ENCODE peak calls at places on chromosome 9, in nine cellular contexts. N, G, H, L, F, T, E, M and Q are unnamed samples. For H3K4me1 and H3K9me3, the result is how much of the 10 kb centered on the place peaks cover.

GRCh38 chr9:136419092-136419420 is 8.6 kb downstream of the PMPCA start:
- DNase-seq in H (no peak), T (no peak), F (no peak), N (no peak), M (no peak), L (no peak), G (no peak), E (no peak), Q (no peak)

GRCh38 chr9:100354121-100354800 is 1.5 kb upstream of the TEX10 start:
- DNase-seq in N (no peak), M (no peak), L (no peak), F (no peak), E (no peak), G (no peak), T (no peak), H (no peak), Q (no peak)

GRCh38 chr9:25724424-25724823 is 46.2 kb upstream of the TUSC1 start:
- DNase-seq in L (no peak), E (no peak), T (no peak), G (no peak), M (no peak), F (no peak), H (no peak), N (no peak), Q (no peak)

GRCh38 chr9:28341913-28342312 is 768.6 kb upstream of the C9orf72 start:
- DNase-seq in G (no peak), E (no peak), T (no peak), N (no peak), M (no peak), H (no peak), L (no peak), F (no peak), Q (no peak)

GRCh38 chr9:17509698-17510097 is 69.2 kb upstream of the SH3GL2 start:
- DNase-seq in N (no peak), E (no peak), H (no peak), M (no peak), G (no peak), T (no peak), L (no peak), F (no peak), Q (no peak)

GRCh38 chr9:109745335-109746283 is 34.4 kb upstream of the PALM2AKAP2 start:
- DNase-seq in M (no peak), E (peak), T (peak), H (peak), N (peak), G (peak), F (peak), L (no peak), Q (peak)

GRCh38 chr9:132802121-132802795 is 75.8 kb downstream of the AK8 start:
- DNase-seq in L (peak), F (no peak), T (no peak), N (no peak), E (no peak), H (no peak), M (no peak), G (no peak), Q (no peak)

GRCh38 chr9:92894711-92895362 is 17.0 kb upstream of the ZNF484 start:
- DNase-seq in T (no peak), L (no peak), E (no peak), G (no peak), F (no peak), N (no peak), M (no peak), H (no peak), Q (no peak)

GRCh38 chr9:111013250-111013649 is 25.0 kb downstream of the LPAR1 start:
- DNase-seq in E (no peak), F (no peak), T (no peak), M (no peak), G (no peak), L (no peak), H (no peak), N (no peak), Q (no peak)

GRCh38 chr9:13213337-13213736 is 66.2 kb downstream of the MPDZ start:
- DNase-seq in G (no peak), E (no peak), T (no peak), M (peak), F (no peak), H (no peak), N (no peak), L (no peak), Q (no peak)

GRCh38 chr9:109403766-109404320 is 83.0 kb upstream of the EPB41L4B start:
- DNase-seq in H (no peak), E (no peak), L (no peak), M (no peak), F (no peak), G (no peak), T (no peak), N (no peak), Q (no peak)

GRCh38 chr9:134283111-134283515 is 43.1 kb upstream of the RXRA start:
- DNase-seq in M (peak), E (peak), G (peak), H (peak), F (peak), N (peak), T (peak), L (no peak), Q (peak)

GRCh38 chr9:127734747-127735529 is at the start of gene TOR2A:
- DNase-seq in M (peak), T (peak), L (peak), N (peak), E (peak), G (peak), H (peak), F (peak), Q (peak)

GRCh38 chr9:127734247-127734746 is 797 bp downstream of the TOR2A start:
- DNase-seq in L (peak), F (no peak), N (no peak), M (no peak), T (no peak), G (no peak), E (no peak), H (no peak), Q (no peak)

GRCh38 chr9:127732444-127732843 is 2.6 kb downstream of the TOR2A start:
- DNase-seq in N (no peak), T (no peak), L (no peak), E (no peak), G (no peak), M (no peak), H (no peak), F (no peak), Q (peak)

GRCh38 chr9:127731938-127732337 is 3.2 kb downstream of the TOR2A start:
- DNase-seq in L (no peak), M (no peak), T (peak), F (no peak), H (no peak), E (no peak), N (no peak), G (no peak), Q (no peak)

GRCh38 chr9:127733609-127734008 is 1.5 kb downstream of the TOR2A start:
- DNase-seq in G (no peak), M (no peak), F (no peak), E (no peak), T (no peak), H (no peak), L (no peak), N (no peak), Q (no peak)
- H3K4me3 ChIP-seq in G (no peak), M (no peak), F (no peak), E (no peak), T (peak), H (no peak), L (no peak), N (peak), Q (no peak)

GRCh38 chr9:121369595-121370265 is at the start of gene STOM:
- DNase-seq in G (peak), L (peak), H (peak), F (peak), T (peak), M (peak), E (peak), N (peak), Q (peak)
- H3K4me1 ChIP-seq in G (half or more), L (under half), H (under half), F (under half), T (under half), M (under half), E (under half), N (half or more), Q (under half)

DNA sequence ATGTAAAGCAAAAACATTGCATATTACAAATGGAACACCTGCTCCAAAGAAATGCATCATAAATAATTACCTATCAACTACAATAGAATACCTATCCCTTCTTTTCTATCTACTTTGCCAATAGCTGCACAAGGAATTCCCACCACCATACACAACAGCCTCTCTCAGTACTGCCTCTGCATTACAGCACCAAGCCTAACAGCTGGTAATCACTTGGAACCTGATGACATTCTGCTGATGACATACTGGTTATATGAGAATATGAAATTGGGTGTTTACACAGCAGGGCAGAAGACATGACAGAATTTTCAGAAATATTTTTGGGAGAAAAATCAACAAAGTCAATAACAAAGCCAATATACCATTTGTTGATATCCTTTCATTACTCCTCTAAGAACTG is 43.2 kb downstream of the PSMB7 start:
- DNase-seq in T (no peak), L (no peak), H (no peak), M (no peak), E (no peak), N (no peak), F (no peak), G (no peak), Q (no peak)
- H3K9me3 ChIP-seq in T (under half), L (under half), H (under half), M (under half), E (under half), N (under half), F (under half), G (under half), Q (under half)

GRCh38 chr9:78676009-78676408 is 379.1 kb downstream of the PSAT1 start:
- DNase-seq in N (no peak), E (no peak), T (no peak), H (no peak), L (no peak), G (no peak), F (no peak), M (no peak), Q (no peak)
- H3K4me3 ChIP-seq in N (no peak), E (no peak), T (no peak), H (no peak), L (no peak), G (no peak), F (no peak), M (no peak), Q (no peak)

GRCh38 chr9:121275781-121276658 is 8.1 kb downstream of the GSN start:
- DNase-seq in T (no peak), H (no peak), G (no peak), E (no peak), L (no peak), F (no peak), N (no peak), M (no peak), Q (no peak)
- H3K4me1 ChIP-seq in T (under half), H (under half), G (half or more), E (half or more), L (under half), F (half or more), N (half or more), M (under half), Q (under half)

GRCh38 chr9:1262367-1262766 is 212.2 kb downstream of the DMRT2 start:
- DNase-seq in N (no peak), E (no peak), G (no peak), L (no peak), H (no peak), F (no peak), M (no peak), T (no peak), Q (no peak)
- H3K9me3 ChIP-seq in N (under half), E (under half), G (under half), L (under half), H (under half), F (under half), M (under half), T (under half), Q (under half)

GRCh38 chr9:131727795-131728545 is 11.9 kb downstream of the RAPGEF1 start:
- DNase-seq in L (no peak), G (no peak), E (no peak), H (no peak), T (no peak), N (no peak), M (peak), F (no peak), Q (no peak)
- H3K4me3 ChIP-seq in L (no peak), G (no peak), E (no peak), H (no peak), T (no peak), N (no peak), M (no peak), F (no peak), Q (no peak)

GRCh38 chr9:126664893-126665695 is 51.4 kb downstream of the LMX1B start:
- DNase-seq in M (no peak), T (peak), G (no peak), L (peak), N (no peak), F (no peak), E (no peak), H (no peak), Q (no peak)

GRCh38 chr9:126663661-126664072 is 49.9 kb downstream of the LMX1B start:
- DNase-seq in M (peak), T (peak), N (no peak), F (no peak), L (peak), G (no peak), H (no peak), E (no peak), Q (peak)

GRCh38 chr9:126661122-126661520 is 47.4 kb downstream of the LMX1B start:
- DNase-seq in L (no peak), T (no peak), G (no peak), E (no peak), M (no peak), F (no peak), H (no peak), N (no peak), Q (no peak)

GRCh38 chr9:126658964-126659555 is 45.3 kb downstream of the LMX1B start:
- DNase-seq in E (no peak), H (no peak), M (no peak), G (no peak), L (no peak), F (no peak), T (no peak), N (no peak), Q (peak)

GRCh38 chr9:126661521-126662251 is 48.0 kb downstream of the LMX1B start:
- DNase-seq in E (no peak), T (no peak), N (no peak), H (no peak), L (no peak), G (no peak), F (no peak), M (peak), Q (no peak)
- H3K4me1 ChIP-seq in E (under half), T (under half), N (under half), H (under half), L (under half), G (under half), F (under half), M (under half), Q (under half)

DNA sequence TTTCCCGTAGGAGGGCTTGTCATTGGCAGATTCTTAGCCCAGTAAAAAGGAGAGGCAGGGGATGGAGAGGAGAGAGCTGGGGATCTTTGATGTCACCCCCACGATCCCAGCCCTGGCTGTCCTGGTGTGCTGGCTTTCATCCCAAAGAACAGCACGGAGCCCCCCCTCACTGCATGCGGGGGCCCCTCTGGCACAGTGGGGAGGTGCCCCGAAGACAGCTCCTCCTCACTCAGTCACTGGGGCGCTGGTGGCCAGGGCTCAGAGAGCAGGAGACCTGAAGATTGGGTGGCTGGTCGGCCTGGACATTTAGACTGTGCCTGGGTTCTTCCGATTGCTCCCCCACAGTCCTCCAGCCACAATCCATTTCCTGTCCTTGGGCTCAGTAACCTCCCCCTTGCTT is 207.5 kb downstream of the MELK start:
- DNase-seq in H (no peak), G (no peak), T (no peak), F (no peak), E (no peak), M (no peak), N (no peak), L (no peak), Q (no peak)
- H3K9me3 ChIP-seq in H (under half), G (under half), T (under half), F (under half), E (under half), M (under half), N (under half), L (under half), Q (under half)

GRCh38 chr9:71941998-71942567 is 30.6 kb downstream of the C9orf85 start:
- DNase-seq in F (no peak), N (no peak), T (no peak), L (no peak), G (no peak), M (no peak), H (no peak), E (no peak), Q (no peak)

GRCh38 chr9:71941060-71941568 is 29.7 kb downstream of the C9orf85 start:
- DNase-seq in M (no peak), E (no peak), T (no peak), N (no peak), H (no peak), G (no peak), F (no peak), L (no peak), Q (no peak)

DNA sequence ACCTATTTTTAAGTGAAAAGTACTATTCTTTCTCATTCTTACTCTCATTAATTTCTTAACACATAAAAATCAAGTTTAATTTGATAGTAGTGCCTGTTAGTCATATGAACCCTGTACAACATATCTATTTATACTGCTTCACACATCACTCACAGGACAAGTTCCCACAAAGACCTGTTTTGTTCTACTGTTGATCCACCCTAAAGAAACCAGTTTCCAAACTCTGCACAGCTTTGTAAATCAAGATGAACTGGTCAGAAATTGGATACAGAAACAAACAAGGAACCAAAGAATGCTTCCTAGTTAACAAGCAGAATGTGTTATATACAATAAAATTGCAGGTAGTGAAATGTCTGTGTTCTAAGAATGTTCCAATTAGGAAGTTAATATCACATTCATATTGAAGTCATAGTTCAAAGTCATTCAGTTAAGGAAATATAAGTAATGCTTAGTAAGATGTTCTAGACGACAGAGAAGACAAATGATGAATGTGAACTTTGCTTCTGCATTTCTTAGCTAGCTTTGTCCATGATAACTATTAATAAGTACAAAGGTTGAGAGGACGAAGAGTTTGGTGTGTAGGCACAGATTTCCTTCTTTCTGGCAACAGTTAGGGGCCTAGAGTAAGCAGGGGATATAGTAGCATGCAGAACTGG is 33.4 kb downstream of the C9orf85 start:
- DNase-seq in L (no peak), M (no peak), H (no peak), T (no peak), E (no peak), N (no peak), F (no peak), G (no peak), Q (no peak)
- H3K4me3 ChIP-seq in L (no peak), M (no peak), H (no peak), T (no peak), E (no peak), N (peak), F (no peak), G (no peak), Q (no peak)